ENCODE peak calls at places on chromosomes 12 and 14, in six cellular contexts. L, U, O, W, I and K are unnamed samples.

GRCh38 chr12:2364566-2365165 is 311.9 kb downstream of the CACNA1C start:
- DNase-seq in L (no peak), U (no peak), O (no peak), W (no peak), I (no peak), K (no peak)

GRCh38 chr14:89757313-89757939 is 197.1 kb downstream of the EFCAB11 start:
- DNase-seq in L (no peak), U (no peak), O (no peak), W (no peak), I (no peak), K (no peak)

GRCh38 chr14:103056322-103057027 is 874 bp downstream of the CDC42BPB start:
- DNase-seq in L (no peak), U (no peak), O (no peak), W (peak; percentile 88), I (no peak), K (peak; percentile 50)

GRCh38 chr12:15644700-15645099 is 144.5 kb downstream of the EPS8 start:
- DNase-seq in L (no peak), U (no peak), O (peak; percentile 64), W (no peak), I (no peak), K (no peak)

GRCh38 chr12:121232163-121232562 is 22.2 kb downstream of the P2RX4 start:
- DNase-seq in L (no peak), U (no peak), O (no peak), W (no peak), I (no peak), K (no peak)

GRCh38 chr12:104457746-104458644 is 1.2 kb downstream of the CHST11 start:
- DNase-seq in L (peak; percentile 61), U (peak; percentile 56), O (no peak), W (peak; percentile 34), I (no peak), K (peak; percentile 53)

GRCh38 chr14:53927171-53927570 is 29.5 kb downstream of the BMP4 start:
- DNase-seq in L (no peak), U (no peak), O (no peak), W (no peak), I (no peak), K (no peak)

GRCh38 chr12:56947633-56948535 is 9.5 kb downstream of the RDH16 start:
- DNase-seq in L (no peak), U (no peak), O (no peak), W (peak; percentile 25), I (no peak), K (no peak)

GRCh38 chr14:51977075-51977474 is 12.3 kb upstream of the RTRAF start:
- DNase-seq in L (no peak), U (no peak), O (no peak), W (no peak), I (no peak), K (no peak)

GRCh38 chr12:82687020-82687951 is 580 bp downstream of the TMTC2 start:
- DNase-seq in L (peak; percentile 53), U (peak; percentile 55), O (no peak), W (peak; percentile 92), I (no peak), K (peak; percentile 74)

GRCh38 chr14:44887596-44887955 is 74.2 kb downstream of the KLHL28 start:
- DNase-seq in L (no peak), U (no peak), O (no peak), W (no peak), I (no peak), K (no peak)

GRCh38 chr14:104582649-104583048 is 3.1 kb downstream of the C14orf180 start:
- DNase-seq in L (no peak), U (no peak), O (no peak), W (no peak), I (no peak), K (peak; percentile 41)

GRCh38 chr12:30795660-30796507 is 41.1 kb upstream of the CAPRIN2 start:
- DNase-seq in L (peak; percentile 35), U (peak; percentile 79), O (no peak), W (peak; percentile 99), I (peak; percentile 54), K (peak; percentile 47)